ENCODE peak calls at places on chromosomes 1 and 21, in four cellular contexts. X is astrocyte; S is CD8-positive, alpha-beta memory T cell; J is lower lobe of right lung. W is an unnamed sample.

GRCh38 chr1:239558992-239559391 is 172.6 kb downstream of the CHRM3 start:
- DNase-seq in X (no peak), S (no peak), J (no peak), W (no peak)

GRCh38 chr1:156705918-156706646 is 699 bp upstream of the CRABP2 start:
- DNase-seq in X (no peak), S (peak; percentile 73), J (peak; percentile 70), W (peak; percentile 71)

GRCh38 chr1:6209661-6210605 is 4.0 kb downstream of the RNF207 start:
- DNase-seq in X (no peak), S (no peak), J (no peak), W (no peak)

GRCh38 chr1:54845772-54846171 is 41.2 kb downstream of the DHCR24 start:
- DNase-seq in X (no peak), S (no peak), J (no peak), W (no peak)

GRCh38 chr1:12450831-12451559 is 167.0 kb downstream of the DHRS3 start:
- DNase-seq in X (no peak), S (no peak), J (no peak), W (peak; percentile 47)

GRCh38 chr1:245197121-245197520 is 42.3 kb downstream of the KIF26B start:
- DNase-seq in X (no peak), S (no peak), J (no peak), W (no peak)

GRCh38 chr21:36893581-36893980 is 72.9 kb downstream of the HLCS start:
- DNase-seq in X (no peak), S (no peak), J (no peak), W (no peak)

GRCh38 chr1:213330281-213330680 is 279.2 kb downstream of the RPS6KC1 start:
- DNase-seq in X (no peak), S (no peak), J (no peak), W (no peak)

GRCh38 chr1:44035726-44036408 is 4.6 kb upstream of the SLC6A9 start:
- DNase-seq in X (no peak), S (no peak), J (no peak), W (peak; percentile 81)

GRCh38 chr1:20440785-20441200 is 45.2 kb downstream of the CAMK2N1 start:
- DNase-seq in X (peak; percentile 18), S (peak; percentile 28), J (no peak), W (peak; percentile 69)

GRCh38 chr1:2441746-2442145 is 29.4 kb upstream of the PEX10 start:
- DNase-seq in X (no peak), S (no peak), J (no peak), W (no peak)

GRCh38 chr1:16151985-16152384 is 3.9 kb downstream of the EPHA2 start:
- DNase-seq in X (no peak), S (no peak), J (no peak), W (no peak)
- H3K27ac ChIP-seq in X (peak overlapping the region; percentile 63), S (no peak overlapping the region), J (peak overlapping the region; percentile 93), W (peak overlapping the region; percentile 62)

GRCh38 chr1:8127201-8127641 is 101.1 kb upstream of the ERRFI1 start:
- DNase-seq in X (no peak), S (no peak), J (no peak), W (no peak)
- H3K27ac ChIP-seq in X (no peak overlapping the region), S (no peak overlapping the region), J (peak overlapping the region; percentile 71), W (no peak overlapping the region)

GRCh38 chr21:34093083-34093482 is 19.7 kb downstream of the MRPS6 start:
- DNase-seq in X (no peak), S (no peak), J (no peak), W (no peak)
- H3K27ac ChIP-seq in X (no peak overlapping the region), S (no peak overlapping the region), J (no peak overlapping the region), W (no peak overlapping the region)

GRCh38 chr1:150053911-150054310 is 13.7 kb upstream of the VPS45 start:
- DNase-seq in X (no peak), S (no peak), J (no peak), W (no peak)

GRCh38 chr1:150051089-150051373 is 16.5 kb upstream of the VPS45 start:
- DNase-seq in X (no peak), S (no peak), J (no peak), W (no peak)

GRCh38 chr1:150049926-150050325 is 17.6 kb upstream of the VPS45 start:
- DNase-seq in X (no peak), S (no peak), J (no peak), W (no peak)
- H3K27ac ChIP-seq in X (no peak overlapping the region), S (no peak overlapping the region), J (no peak overlapping the region), W (no peak overlapping the region)

DNA sequence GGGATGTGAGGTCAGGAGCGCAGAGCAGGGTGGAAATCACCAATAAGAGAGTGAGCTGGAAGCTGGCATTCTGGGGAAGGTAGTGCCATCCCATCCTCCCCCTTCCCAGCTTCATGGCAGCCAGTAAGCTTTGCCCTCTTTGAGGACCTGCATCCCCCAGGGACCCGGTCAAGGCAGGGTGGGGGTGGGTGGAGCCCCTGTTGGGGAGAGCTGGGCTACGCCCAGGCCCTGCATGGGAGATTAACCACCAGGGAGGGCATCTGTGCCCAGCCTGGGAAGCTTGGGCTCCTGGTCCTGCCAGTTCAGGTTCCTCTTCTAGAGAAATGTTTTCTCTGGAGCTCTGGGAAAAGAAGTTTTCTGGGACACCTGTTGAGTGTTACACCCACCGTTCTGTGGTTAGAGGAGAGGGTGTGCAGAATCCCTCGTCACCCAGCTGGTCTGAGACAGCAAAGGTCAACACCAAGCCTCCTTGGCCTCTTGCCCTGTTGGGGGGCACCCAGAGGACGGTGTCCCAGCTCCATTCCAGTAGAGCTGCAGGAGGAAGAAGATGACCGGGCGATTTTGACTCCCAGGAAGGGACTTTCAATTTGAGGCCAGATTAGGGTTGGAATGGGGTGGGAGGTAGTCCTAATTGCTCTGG is 30.1 kb upstream of the TENT5C start:
- DNase-seq in X (no peak), S (no peak), J (no peak), W (no peak)
- H3K27ac ChIP-seq in X (no peak overlapping the region), S (no peak overlapping the region), J (no peak overlapping the region), W (no peak overlapping the region)

DNA sequence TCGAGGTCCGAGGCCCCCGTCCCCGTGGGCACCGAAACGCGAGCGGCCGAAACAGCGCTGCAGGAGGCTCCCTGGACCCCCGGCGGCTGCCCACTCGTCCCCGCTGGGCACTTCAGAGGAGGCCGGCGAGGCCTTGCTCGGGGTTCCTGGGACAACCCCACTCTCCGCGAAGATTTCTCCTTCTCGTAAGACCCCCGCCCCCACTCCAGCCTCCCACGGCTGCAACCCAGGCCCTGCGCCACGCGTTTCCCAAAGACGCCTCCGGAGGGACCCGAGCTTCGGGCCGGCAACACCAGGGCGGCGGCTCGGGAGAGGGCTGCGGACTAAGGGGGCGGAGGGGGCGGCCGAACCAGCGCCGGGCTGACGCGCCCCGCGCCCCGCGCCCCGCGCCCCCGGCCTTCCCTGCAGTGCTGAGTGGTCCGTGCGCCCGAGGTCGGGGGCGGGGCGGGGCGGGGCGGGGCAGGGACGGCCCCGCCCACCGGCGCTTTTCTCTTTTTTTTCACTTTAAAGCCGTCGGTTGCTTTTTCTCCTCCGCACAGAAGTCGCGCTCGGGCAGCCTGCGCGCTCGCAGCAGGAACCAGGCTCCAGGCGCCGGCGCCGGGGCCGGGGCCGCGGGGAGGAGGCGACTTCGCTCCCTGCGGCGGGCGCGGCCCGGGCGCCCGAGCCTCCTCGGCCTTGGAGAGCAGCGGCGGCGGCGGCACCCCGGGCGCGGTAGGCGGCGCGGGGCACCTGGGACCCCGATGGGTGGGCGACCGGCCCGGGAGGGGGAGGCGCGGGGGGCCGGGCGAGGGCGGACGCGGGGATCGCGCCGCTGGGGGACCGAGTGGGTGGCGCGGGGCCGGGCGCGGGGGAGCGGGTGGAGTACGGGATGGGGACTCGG is at the start of gene SPSB1:
- DNase-seq in X (peak; percentile 57), S (peak; percentile 36), J (peak; percentile 80), W (peak; percentile 44)
- H3K27ac ChIP-seq in X (peak within 1 kb of the TSS; percentile 83), S (no peak within 1 kb of the TSS), J (peak within 1 kb of the TSS; percentile 88), W (no peak within 1 kb of the TSS)

DNA sequence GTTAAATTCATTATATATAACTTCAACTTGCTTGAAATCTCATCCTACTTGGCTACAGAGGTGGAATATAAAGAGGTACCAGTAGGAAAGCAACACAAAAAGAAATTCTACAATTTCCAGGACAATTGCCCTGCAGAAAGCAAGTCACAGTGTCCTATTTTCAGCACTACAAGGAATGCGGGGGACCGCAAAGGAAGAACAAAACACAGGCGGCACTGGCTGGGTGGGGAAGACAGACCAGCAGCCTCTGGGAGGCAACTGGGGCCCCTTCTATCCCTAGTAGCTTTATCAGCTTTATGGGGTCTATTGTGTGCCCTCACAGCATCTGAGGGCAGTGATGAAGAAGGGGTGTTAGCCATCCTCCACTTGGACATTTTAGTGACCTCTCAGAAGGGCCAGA is 30.5 kb downstream of the SLC9A1 start:
- DNase-seq in X (no peak), S (no peak), J (no peak), W (no peak)
- H3K27ac ChIP-seq in X (no peak overlapping the region), S (no peak overlapping the region), J (peak overlapping the region; percentile 41), W (no peak overlapping the region)

GRCh38 chr1:204295666-204296065 is 64.1 kb downstream of the PLEKHA6 start:
- DNase-seq in X (no peak), S (no peak), J (no peak), W (peak; percentile 31)
- H3K27ac ChIP-seq in X (no peak overlapping the region), S (no peak overlapping the region), J (peak overlapping the region; percentile 18), W (peak overlapping the region; percentile 27)

GRCh38 chr1:63599799-63600198 is 6.6 kb downstream of the PGM1 start:
- DNase-seq in X (no peak), S (no peak), J (no peak), W (no peak)

GRCh38 chr1:63601061-63601460 is 7.8 kb downstream of the PGM1 start:
- DNase-seq in X (no peak), S (no peak), J (no peak), W (no peak)

GRCh38 chr1:63601463-63601862 is 8.3 kb downstream of the PGM1 start:
- DNase-seq in X (no peak), S (no peak), J (no peak), W (peak; percentile 19)

GRCh38 chr1:63601912-63602311 is 8.7 kb downstream of the PGM1 start:
- DNase-seq in X (no peak), S (no peak), J (no peak), W (no peak)

DNA sequence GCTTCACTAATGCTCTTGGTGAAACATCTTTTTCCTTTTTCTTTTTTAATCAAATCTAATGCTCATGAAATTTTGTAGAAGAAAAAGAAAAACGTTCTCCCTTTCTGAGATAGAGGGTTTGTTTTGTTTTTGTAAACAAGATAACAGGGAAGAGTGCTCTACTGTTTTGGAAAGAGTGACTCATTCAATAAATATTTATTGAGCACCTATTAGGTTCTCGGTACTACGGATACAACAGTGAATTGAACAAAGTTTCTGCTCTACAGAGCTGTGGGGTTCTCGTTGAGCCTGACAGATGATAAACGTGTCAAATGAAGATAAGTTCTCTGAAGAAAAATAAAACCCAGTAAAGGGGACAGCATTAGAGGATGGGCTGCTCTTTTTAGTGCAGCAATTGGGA is 7.0 kb downstream of the PGM1 start:
- DNase-seq in X (no peak), S (no peak), J (no peak), W (no peak)
- H3K27ac ChIP-seq in X (no peak overlapping the region), S (no peak overlapping the region), J (no peak overlapping the region), W (no peak overlapping the region)